ENCODE peak calls at places on chromosomes 12 and 14, in ten cellular contexts. J is CD4-positive, CD25-positive, alpha-beta regulatory T cell; H is kidney; T is lung; D is heart right ventricle; V is heart left ventricle; A is A549; P is fibroblast of villous mesenchyme; F is uterus; G is cardiac fibroblast. X is an unnamed sample.

GRCh38 chr14:89304972-89305703 is 111.9 kb downstream of the FOXN3 start:
- DNase-seq in J (peak; percentile 61), H (no peak), T (no peak), D (peak; percentile 47), V (peak; percentile 37), A (no peak), P (peak; percentile 91), F (peak; percentile 39), G (peak; percentile 89), X (no peak)

GRCh38 chr12:1918081-1918874 is at the start of gene CACNA2D4:
- DNase-seq in J (no peak), H (no peak), T (peak; percentile 27), D (no peak), V (no peak), A (no peak), P (peak; percentile 29), F (no peak), G (no peak), X (peak; percentile 49)

GRCh38 chr12:62604856-62605255 is 138.2 kb downstream of the MON2 start:
- DNase-seq in J (peak; percentile 15), H (no peak), T (no peak), D (no peak), V (no peak), A (peak; percentile 57), P (peak; percentile 40), F (no peak), G (peak; percentile 45), X (no peak)

GRCh38 chr14:96790211-96790610 is 7.0 kb upstream of the VRK1 start:
- DNase-seq in J (peak; percentile 28), H (no peak), T (no peak), D (no peak), V (no peak), A (no peak), P (no peak), F (no peak), G (no peak), X (no peak)

GRCh38 chr14:34713681-34714319 is 593 bp downstream of the CFL2 start:
- DNase-seq in J (peak; percentile 39), H (peak; percentile 68), T (peak; percentile 31), D (peak; percentile 49), V (peak; percentile 40), A (peak; percentile 51), P (peak; percentile 77), F (peak; percentile 47), G (peak; percentile 61), X (peak; percentile 49)

GRCh38 chr12:19085090-19085489 is 44.4 kb upstream of the PLEKHA5 start:
- DNase-seq in J (no peak), H (no peak), T (no peak), D (no peak), V (no peak), A (no peak), P (no peak), F (no peak), G (peak; percentile 3), X (no peak)

GRCh38 chr14:75752907-75753594 is 92.0 kb downstream of the TTLL5 start:
- DNase-seq in J (no peak), H (no peak), T (no peak), D (no peak), V (no peak), A (no peak), P (peak; percentile 37), F (no peak), G (peak; percentile 41), X (no peak)

GRCh38 chr14:88300817-88301216 is 22.3 kb downstream of the KCNK10 start:
- DNase-seq in J (no peak), H (no peak), T (no peak), D (no peak), V (no peak), A (no peak), P (no peak), F (no peak), G (no peak), X (no peak)

GRCh38 chr14:94767321-94767878 is 2.5 kb downstream of the GSC start:
- DNase-seq in J (no peak), H (no peak), T (no peak), D (no peak), V (no peak), A (no peak), P (no peak), F (no peak), G (no peak), X (no peak)

GRCh38 chr14:94769413-94770250 is at the start of gene GSC:
- DNase-seq in J (peak; percentile 23), H (peak; percentile 83), T (no peak), D (peak; percentile 46), V (peak; percentile 46), A (peak; percentile 57), P (peak; percentile 14), F (peak; percentile 21), G (peak; percentile 39), X (peak; percentile 82)

GRCh38 chr14:94770251-94770749 is 387 bp upstream of the GSC start:
- DNase-seq in J (no peak), H (no peak), T (no peak), D (no peak), V (no peak), A (no peak), P (no peak), F (no peak), G (no peak), X (no peak)

GRCh38 chr14:94768141-94768520 is 1.8 kb downstream of the GSC start:
- DNase-seq in J (no peak), H (no peak), T (no peak), D (no peak), V (no peak), A (no peak), P (no peak), F (no peak), G (no peak), X (no peak)

GRCh38 chr14:94768521-94769412 is 1.1 kb downstream of the GSC start:
- DNase-seq in J (peak; percentile 72), H (no peak), T (no peak), D (no peak), V (no peak), A (peak; percentile 13), P (no peak), F (no peak), G (no peak), X (peak; percentile 84)
- H3K4me3 ChIP-seq in J (no peak overlapping the region), H (peak overlapping the region; percentile 21), T (no peak overlapping the region), D (peak overlapping the region; percentile 62), V (peak overlapping the region; percentile 48), A (peak overlapping the region; percentile 67), P (no peak overlapping the region), F (no peak overlapping the region), G (peak overlapping the region; percentile 21), X (peak overlapping the region; percentile 66)

GRCh38 chr12:118103601-118104382 is at the start of gene VSIG10:
- DNase-seq in J (peak; percentile 32), H (peak; percentile 87), T (peak; percentile 75), D (peak; percentile 71), V (peak; percentile 76), A (peak; percentile 81), P (peak; percentile 66), F (peak; percentile 67), G (peak; percentile 68), X (peak; percentile 77)

GRCh38 chr12:118101051-118101450 is 2.8 kb downstream of the VSIG10 start:
- DNase-seq in J (no peak), H (no peak), T (no peak), D (no peak), V (no peak), A (no peak), P (no peak), F (no peak), G (no peak), X (no peak)

GRCh38 chr12:118102609-118103008 is 1.2 kb downstream of the VSIG10 start:
- DNase-seq in J (no peak), H (no peak), T (no peak), D (no peak), V (no peak), A (no peak), P (no peak), F (no peak), G (no peak), X (no peak)

GRCh38 chr12:118103231-118103600 is 595 bp downstream of the VSIG10 start:
- DNase-seq in J (peak; percentile 34), H (peak; percentile 82), T (no peak), D (peak; percentile 14), V (peak; percentile 22), A (peak; percentile 28), P (peak; percentile 26), F (no peak), G (peak; percentile 8), X (peak; percentile 16)

DNA sequence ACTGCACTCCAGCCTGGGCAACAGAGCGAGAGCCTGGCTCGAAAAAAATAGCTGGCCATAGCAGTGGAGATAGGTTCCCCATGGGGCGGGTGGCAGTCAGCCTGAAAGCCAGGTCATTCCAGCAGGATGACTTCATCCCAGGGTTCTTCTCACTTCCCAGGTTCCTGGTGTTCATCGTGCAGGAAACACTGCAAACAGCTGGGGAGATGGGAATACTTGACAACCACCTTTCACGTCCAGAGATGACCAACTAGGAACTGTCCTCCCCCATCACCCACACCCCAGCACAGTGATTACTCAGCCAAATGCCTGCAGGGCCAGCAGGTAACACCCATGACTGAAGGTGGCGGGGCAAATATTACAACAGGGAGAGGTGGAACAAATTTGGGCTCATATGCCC is 1.7 kb downstream of the VSIG10 start:
- DNase-seq in J (no peak), H (no peak), T (peak; percentile 30), D (no peak), V (no peak), A (peak; percentile 49), P (no peak), F (no peak), G (no peak), X (no peak)
- H3K4me3 ChIP-seq in J (no peak overlapping the region), H (no peak overlapping the region), T (no peak overlapping the region), D (no peak overlapping the region), V (no peak overlapping the region), A (peak overlapping the region; percentile 69), P (no peak overlapping the region), F (no peak overlapping the region), G (no peak overlapping the region), X (no peak overlapping the region)

GRCh38 chr12:30980886-30981662 is 54.5 kb downstream of the TSPAN11 start:
- DNase-seq in J (no peak), H (no peak), T (no peak), D (peak; percentile 29), V (no peak), A (no peak), P (no peak), F (no peak), G (no peak), X (no peak)
- H3K4me3 ChIP-seq in J (no peak overlapping the region), H (no peak overlapping the region), T (no peak overlapping the region), D (no peak overlapping the region), V (no peak overlapping the region), A (no peak overlapping the region), P (no peak overlapping the region), F (no peak overlapping the region), G (no peak overlapping the region), X (no peak overlapping the region)

GRCh38 chr12:72271401-72271740 is 799 bp upstream of the TRHDE start:
- DNase-seq in J (no peak), H (peak; percentile 62), T (no peak), D (peak; percentile 5), V (no peak), A (no peak), P (peak; percentile 39), F (peak; percentile 22), G (peak; percentile 12), X (peak; percentile 48)

GRCh38 chr12:72267974-72268373 is 4.2 kb upstream of the TRHDE start:
- DNase-seq in J (no peak), H (no peak), T (no peak), D (no peak), V (no peak), A (peak; percentile 11), P (no peak), F (no peak), G (no peak), X (no peak)

GRCh38 chr12:72269491-72269890 is 2.7 kb upstream of the TRHDE start:
- DNase-seq in J (no peak), H (no peak), T (no peak), D (no peak), V (no peak), A (no peak), P (no peak), F (no peak), G (no peak), X (no peak)

GRCh38 chr12:72270246-72270645 is 1.9 kb upstream of the TRHDE start:
- DNase-seq in J (no peak), H (no peak), T (no peak), D (no peak), V (no peak), A (no peak), P (no peak), F (no peak), G (no peak), X (no peak)

DNA sequence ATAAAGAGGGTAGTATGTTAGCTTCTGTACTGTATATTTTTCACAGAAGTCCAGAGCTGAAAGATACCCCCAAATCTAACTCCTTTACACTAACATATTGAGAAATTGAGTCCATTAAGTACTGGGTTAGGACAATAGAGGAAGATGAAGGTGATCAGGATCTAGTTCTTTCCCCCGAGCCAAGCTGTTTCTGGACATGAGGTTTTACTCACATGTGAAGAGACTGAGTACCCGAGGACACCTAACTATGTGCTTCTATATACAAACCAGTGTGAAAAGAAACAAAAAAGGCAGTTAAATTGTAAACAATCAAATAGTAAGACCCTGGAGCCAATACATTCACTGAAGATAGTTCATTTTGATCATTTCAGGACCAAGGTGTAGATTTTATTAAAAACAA is 3.8 kb upstream of the TRHDE start:
- DNase-seq in J (no peak), H (no peak), T (no peak), D (no peak), V (no peak), A (no peak), P (no peak), F (no peak), G (no peak), X (no peak)
- H3K4me3 ChIP-seq in J (no peak overlapping the region), H (no peak overlapping the region), T (no peak overlapping the region), D (no peak overlapping the region), V (no peak overlapping the region), A (no peak overlapping the region), P (no peak overlapping the region), F (no peak overlapping the region), G (no peak overlapping the region), X (no peak overlapping the region)